ENCODE peak calls at places on chromosome 20, in four cellular contexts. M is A549, G is IMR-90, D is HepG2. X is an unnamed sample.

GRCh38 chr20:7936735-7937078 is 3.6 kb downstream of the HAO1 start:
- DNase-seq in G (no peak), M (no peak), D (no peak), X (no peak)

GRCh38 chr20:6767536-6768227 is at the start of gene BMP2:
- DNase-seq in G (peak), M (peak), D (no peak), X (peak)

GRCh38 chr20:35820715-35821114 is 48.9 kb downstream of the PHF20 start:
- DNase-seq in M (no peak), D (no peak), G (peak), X (no peak)

GRCh38 chr20:37314617-37315292 is 25.3 kb downstream of the MANBAL start:
- DNase-seq in G (peak), D (no peak), M (no peak), X (no peak)

GRCh38 chr20:20010639-20011500 is 6.3 kb upstream of the NAA20 start:
- DNase-seq in D (peak), M (peak), G (peak), X (no peak)

GRCh38 chr20:3237958-3238615 is 903 bp downstream of the SLC4A11 start:
- DNase-seq in M (no peak), D (no peak), G (no peak), X (no peak)

GRCh38 chr20:17665756-17666155 is 16.3 kb downstream of the RRBP1 start:
- DNase-seq in D (no peak), G (no peak), M (no peak), X (no peak)

GRCh38 chr20:53829706-53830521 is 236.3 kb upstream of the ZNF217 start:
- DNase-seq in M (peak), D (peak), G (peak), X (peak)

GRCh38 chr20:5848711-5849505 is 98.7 kb downstream of the SHLD1 start:
- DNase-seq in D (no peak), G (peak), M (no peak), X (no peak)

GRCh38 chr20:57429579-57430202 is 38.5 kb downstream of the RBM38 start:
- DNase-seq in M (peak), D (peak), G (peak), X (no peak)

GRCh38 chr20:33561981-33562601 is 72.2 kb downstream of the CBFA2T2 start:
- DNase-seq in M (peak), G (peak), D (peak), X (peak)

GRCh38 chr20:8248051-8248450 is 116.0 kb downstream of the PLCB1 start:
- DNase-seq in G (no peak), D (no peak), M (no peak), X (no peak)

GRCh38 chr20:41050361-41051019 is 21.9 kb downstream of the TOP1 start:
- DNase-seq in G (peak), D (no peak), M (no peak), X (peak)

GRCh38 chr20:23008673-23009072 is 26.4 kb upstream of the SSTR4 start:
- DNase-seq in M (peak), D (no peak), G (no peak), X (no peak)

GRCh38 chr20:46928580-46929132 is 34.0 kb downstream of the EYA2 start:
- DNase-seq in M (no peak), D (no peak), G (peak), X (no peak)

GRCh38 chr20:37725165-37725564 is 31.3 kb downstream of the CTNNBL1 start:
- DNase-seq in D (peak), M (no peak), G (no peak), X (no peak)

GRCh38 chr20:19885981-19886665 is 128.1 kb downstream of the RIN2 start:
- DNase-seq in G (peak), M (peak), D (peak), X (no peak)

GRCh38 chr20:17796096-17796563 is 96.4 kb downstream of the BANF2 start:
- DNase-seq in D (peak), M (no peak), G (peak), X (no peak)

GRCh38 chr20:3360752-3361151 is 46.7 kb downstream of the DNAAF9 start:
- DNase-seq in G (no peak), D (no peak), M (no peak), X (no peak)

GRCh38 chr20:57244627-57245214 is 21.7 kb downstream of the BMP7 start:
- DNase-seq in D (no peak), M (no peak), G (no peak), X (no peak)

GRCh38 chr20:13119583-13119982 is 101.5 kb upstream of the ISM1 start:
- DNase-seq in D (peak), M (peak), G (peak), X (peak)

GRCh38 chr20:64212750-64213149 is 42.8 kb upstream of the PCMTD2 start:
- DNase-seq in D (no peak), M (no peak), G (peak), X (peak)

GRCh38 chr20:18740726-18741125 is 72.9 kb upstream of the SCP2D1 start:
- DNase-seq in D (no peak), M (no peak), G (no peak), X (no peak)

GRCh38 chr20:5222919-5223634 is 93.7 kb downstream of the PROKR2 start:
- DNase-seq in G (peak), D (peak), M (peak), X (peak)

GRCh38 chr20:37903317-37904007 is 535 bp downstream of the VSTM2L start:
- DNase-seq in M (peak), D (no peak), G (no peak), X (no peak)

GRCh38 chr20:21796059-21796458 is 90.6 kb downstream of the PAX1 start:
- DNase-seq in D (peak), M (peak), G (no peak), X (no peak)

DNA sequence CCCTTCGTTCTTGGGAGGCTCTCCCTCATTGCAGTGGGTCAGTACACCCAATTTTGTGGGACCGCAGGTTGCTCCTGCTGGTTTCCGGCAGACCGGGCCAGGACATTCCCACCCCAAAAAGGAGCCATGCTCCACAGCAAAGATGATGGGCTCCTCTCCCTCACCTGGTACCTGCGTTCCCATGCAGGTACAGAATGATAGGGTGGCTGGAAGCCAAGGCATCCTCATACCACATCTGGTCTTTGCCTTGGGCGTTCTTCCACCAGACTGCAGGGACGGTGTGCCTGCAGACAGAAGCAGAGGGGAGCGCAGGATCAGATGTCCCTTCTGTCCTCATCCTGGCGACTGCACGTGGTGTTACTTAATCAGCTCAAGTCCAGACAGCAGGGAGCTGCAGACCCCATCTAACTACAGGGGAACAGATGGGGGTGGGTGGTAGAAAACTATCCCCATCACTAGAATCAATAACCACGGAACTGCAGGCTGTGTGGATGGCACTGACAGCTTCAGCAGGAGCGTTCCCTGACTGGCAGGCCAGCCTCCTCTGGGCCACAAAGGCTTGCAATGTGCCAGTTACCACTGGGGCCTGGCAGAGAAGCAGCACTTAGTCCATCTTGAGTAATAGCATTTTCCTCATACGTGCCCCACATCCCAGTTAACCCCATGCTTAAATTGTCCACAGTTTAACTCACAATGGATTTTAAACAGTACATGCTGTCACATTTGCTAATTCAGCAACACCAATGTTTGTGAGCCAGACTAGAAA is 70.4 kb downstream of the ABHD12 start:
- DNase-seq in G (no peak), M (no peak), D (no peak), X (no peak)
- TF ChIP-seq CEBPB in G (no peak), M (no peak), D (no peak), X (no peak)

GRCh38 chr20:44720994-44721784 is 6.0 kb downstream of the CCN5 start:
- DNase-seq in G (peak), M (peak), D (no peak), X (no peak)
- TF ChIP-seq SMC3 in G (no peak), M (no peak), D (no peak), X (no peak)

GRCh38 chr20:43409041-43409913 is 48.4 kb upstream of the SRSF6 start:
- DNase-seq in G (peak), M (peak), D (peak), X (peak)

GRCh38 chr20:43404880-43405279 is 52.8 kb upstream of the SRSF6 start:
- DNase-seq in M (peak), G (no peak), D (peak), X (peak)
- TF ChIP-seq CEBPB in M (no peak), G (no peak), D (no peak), X (no peak)

GRCh38 chr20:12110711-12111110 is 193.0 kb downstream of the BTBD3 start:
- DNase-seq in D (no peak), M (no peak), G (no peak), X (no peak)
- TF ChIP-seq SMC3 in D (no peak), M (no peak), G (no peak), X (no peak)

GRCh38 chr20:62007127-62007647 is 58.5 kb downstream of the TAF4 start:
- DNase-seq in D (no peak), G (no peak), M (no peak), X (no peak)
- TF ChIP-seq CEBPB in D (no peak), G (no peak), M (no peak), X (no peak)

GRCh38 chr20:45014671-45015415 is 48.5 kb downstream of the STK4 start:
- DNase-seq in D (no peak), G (peak), M (no peak), X (no peak)
- TF ChIP-seq SMC3 in D (no peak), G (no peak), M (no peak), X (no peak)

GRCh38 chr20:31918471-31919105 is 33.3 kb downstream of the PDRG1 start:
- DNase-seq in M (no peak), G (peak), D (no peak), X (no peak)
- TF ChIP-seq CEBPB in M (no peak), G (no peak), D (no peak), X (no peak)

DNA sequence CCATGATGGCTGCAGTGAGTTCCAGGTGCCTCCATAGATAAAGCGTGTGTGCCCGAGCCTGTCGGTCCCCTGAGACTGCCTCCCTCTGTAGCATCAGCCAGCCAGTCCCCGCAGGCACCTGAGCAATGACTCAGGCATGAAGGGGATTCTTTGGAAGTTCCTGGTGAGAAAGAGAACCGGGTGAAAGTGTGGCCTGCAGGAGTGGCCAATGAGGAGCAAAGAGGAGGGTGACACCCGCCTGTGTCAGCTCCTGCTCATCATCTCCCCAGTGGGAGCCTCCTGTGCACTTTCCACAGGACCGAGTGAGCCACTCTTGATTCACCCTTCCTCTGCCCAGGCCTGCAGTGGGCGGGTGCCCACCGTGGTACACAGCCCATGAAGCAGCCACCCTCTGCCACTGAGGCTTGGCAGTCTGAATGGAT is 71.2 kb upstream of the PTPN1 start:
- DNase-seq in M (peak), G (peak), D (no peak), X (peak)
- TF ChIP-seq SMC3 in M (peak), G (no peak), D (no peak), X (no peak)

DNA sequence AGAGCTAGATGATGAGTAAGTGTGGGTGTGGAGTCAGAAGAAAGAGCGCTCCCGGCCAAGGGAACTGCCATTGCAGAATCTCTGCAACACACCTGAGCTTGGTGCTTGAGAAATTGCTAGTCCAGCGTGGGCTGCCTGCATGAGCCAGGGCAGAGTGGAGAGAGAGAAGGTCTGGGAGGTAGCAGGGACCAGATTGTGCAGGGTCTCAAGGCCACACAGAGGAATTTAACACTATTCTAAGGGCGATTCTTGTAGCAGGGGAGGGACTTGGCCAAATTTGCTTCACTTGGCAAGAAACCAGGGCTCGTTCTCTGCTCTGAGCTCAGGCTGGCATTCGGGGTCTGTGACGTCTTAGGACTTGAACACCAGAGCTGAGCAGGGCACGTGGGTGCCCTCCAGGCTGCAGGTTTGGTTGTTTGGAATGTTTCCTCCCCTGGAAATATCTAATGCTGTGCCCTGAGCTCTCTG is 53.5 kb downstream of the BCAS4 start:
- DNase-seq in G (no peak), D (no peak), M (no peak), X (no peak)
- TF ChIP-seq CEBPB in G (no peak), D (no peak), M (no peak), X (no peak)

GRCh38 chr20:31663838-31664695 is 26.4 kb downstream of the COX4I2 start:
- DNase-seq in M (peak), D (peak), G (no peak), X (no peak)

GRCh38 chr20:31665753-31666152 is 28.0 kb downstream of the COX4I2 start:
- DNase-seq in M (no peak), D (no peak), G (no peak), X (no peak)

GRCh38 chr20:31666258-31667042 is 28.7 kb downstream of the COX4I2 start:
- DNase-seq in D (no peak), M (no peak), G (no peak), X (peak)

GRCh38 chr20:31663524-31663837 is 25.8 kb downstream of the COX4I2 start:
- DNase-seq in G (no peak), M (no peak), D (no peak), X (no peak)

GRCh38 chr20:31664696-31665354 is 27.1 kb downstream of the COX4I2 start:
- DNase-seq in D (no peak), G (no peak), M (no peak), X (no peak)
- TF ChIP-seq SMC3 in D (no peak), G (no peak), M (no peak), X (no peak)

X was measured in K562.